ENCODE peak calls at places on chromosomes 2 and 18, in five cellular contexts. T is left cardiac atrium; S is Daoy; W is AG09309; Z is CD8-positive, alpha-beta memory T cell. C is an unnamed sample.

GRCh38 chr18:59993560-59993959 is 93.8 kb downstream of the PMAIP1 start:
- DNase-seq in T (no peak), Z (no peak), W (no peak), S (no peak), C (peak)

GRCh38 chr2:237498341-237498740 is 11.3 kb downstream of the MLPH start:
- DNase-seq in S (no peak), T (no peak), Z (no peak), W (no peak), C (no peak)

GRCh38 chr2:234111523-234111922 is 61.0 kb downstream of the SPP2 start:
- DNase-seq in Z (no peak), W (no peak), T (no peak), S (peak), C (peak)

GRCh38 chr2:102063360-102063947 is 71.7 kb downstream of the IL1R2 start:
- DNase-seq in W (no peak), S (no peak), T (peak), Z (no peak), C (no peak)

GRCh38 chr18:41761329-41762028 is 193.6 kb upstream of the PIK3C3 start:
- DNase-seq in W (peak), S (no peak), T (no peak), Z (no peak), C (peak)

GRCh38 chr2:8160959-8161358 is 520.9 kb upstream of the ID2 start:
- DNase-seq in W (no peak), Z (no peak), T (no peak), S (no peak), C (no peak)

GRCh38 chr18:7623681-7624080 is 56.6 kb downstream of the PTPRM start:
- DNase-seq in T (no peak), W (no peak), Z (no peak), S (no peak), C (no peak)

GRCh38 chr2:133657591-133657990 is 89.3 kb upstream of the NCKAP5 start:
- DNase-seq in Z (no peak), S (peak), T (no peak), W (no peak), C (peak)

GRCh38 chr2:240635116-240635997 is 10.1 kb downstream of the GPR35 start:
- DNase-seq in S (no peak), T (no peak), Z (no peak), W (no peak), C (no peak)

GRCh38 chr2:95670686-95671085 is 78.9 kb downstream of the TRIM43 start:
- DNase-seq in S (no peak), W (no peak), Z (no peak), T (no peak), C (no peak)

GRCh38 chr2:63788070-63788469 is 53.6 kb upstream of the UGP2 start:
- DNase-seq in T (no peak), S (peak), Z (no peak), W (no peak), C (peak)

GRCh38 chr2:236873666-236874065 is 212.0 kb upstream of the COPS8 start:
- DNase-seq in T (no peak), Z (no peak), S (no peak), W (no peak), C (no peak)

GRCh38 chr18:58584219-58585127 is 44.4 kb downstream of the ALPK2 start:
- DNase-seq in T (no peak), S (peak), Z (no peak), W (peak), C (peak)

GRCh38 chr2:143171817-143172216 is 42.6 kb downstream of the ARHGAP15 start:
- DNase-seq in T (no peak), Z (no peak), W (no peak), S (no peak), C (peak)

GRCh38 chr18:76589866-76590265 is 94.8 kb upstream of the ZNF516 start:
- DNase-seq in W (no peak), Z (no peak), T (no peak), S (no peak), C (no peak)

GRCh38 chr2:114442545-114442944 is at the start of gene DPP10:
- DNase-seq in S (no peak), Z (no peak), T (peak), W (no peak), C (peak)

GRCh38 chr2:240909216-240909974 is 3.3 kb downstream of the CROCC2 start:
- DNase-seq in Z (no peak), W (no peak), S (no peak), T (no peak), C (no peak)

GRCh38 chr2:24342110-24342910 is 18.0 kb downstream of the ITSN2 start:
- DNase-seq in Z (no peak), S (no peak), W (no peak), T (no peak), C (peak)

GRCh38 chr2:73976803-73977202 is 7.9 kb upstream of the TET3 start:
- DNase-seq in S (no peak), T (no peak), W (no peak), Z (no peak), C (no peak)

C was measured in kidney tubule cell.